ENCODE peak calls at places on chromosomes 5 and 9, in ten cellular contexts. A is ELR; T is lower lobe of right lung; V is left colon; K is activated CD8-positive, alpha-beta T cell treated with anti-CD3 and anti-CD28 coated beads for 36 hours; C is C1 segment of cervical spinal cord; E is NCI-H774; G is HEK293T; F is HepG2; M is sciatic nerve. O is an unnamed sample.

GRCh38 chr5:9479981-9480380 is 65.9 kb downstream of the SEMA5A start:
- DNase-seq in F (no peak), T (no peak), A (peak; percentile 22), E (no peak), M (no peak), K (no peak), V (no peak), G (no peak), C (no peak), O (no peak)

GRCh38 chr5:87113848-87114247 is 153.8 kb upstream of the RASA1 start:
- DNase-seq in K (no peak), G (no peak), A (peak; percentile 96), M (no peak), C (no peak), F (no peak), E (no peak), V (no peak), T (no peak), O (no peak)

GRCh38 chr5:116438979-116439554 is 135.6 kb downstream of the SEMA6A start:
- DNase-seq in E (no peak), C (no peak), F (no peak), G (no peak), K (no peak), V (no peak), M (no peak), A (no peak), T (no peak), O (no peak)

GRCh38 chr9:129612815-129613519 is 7.9 kb downstream of the C9orf50 start:
- DNase-seq in M (no peak), V (no peak), A (no peak), T (no peak), C (no peak), K (no peak), G (no peak), E (no peak), F (no peak), O (no peak)

GRCh38 chr5:17315710-17316221 is 98.3 kb downstream of the BASP1 start:
- DNase-seq in E (no peak), A (peak; percentile 66), C (no peak), V (no peak), K (no peak), F (no peak), M (no peak), T (no peak), G (no peak), O (no peak)

GRCh38 chr9:114348906-114349482 is 19.3 kb downstream of the ORM2 start:
- DNase-seq in E (no peak), C (no peak), T (peak; percentile 92), G (peak; percentile 34), M (no peak), K (peak; percentile 99), F (peak; percentile 45), A (peak; percentile 98), V (peak; percentile 67), O (peak; percentile 48)

GRCh38 chr5:106417163-106417562 is 1253.6 kb downstream of the EFNA5 start:
- DNase-seq in A (no peak), F (no peak), T (no peak), V (no peak), C (no peak), K (no peak), G (no peak), M (no peak), E (no peak), O (no peak)

GRCh38 chr9:101399641-101399965 is 952 bp downstream of the ZNF189 start:
- DNase-seq in T (no peak), E (no peak), V (no peak), F (no peak), K (no peak), C (no peak), G (no peak), M (no peak), A (peak; percentile 12), O (no peak)

GRCh38 chr5:132779961-132780360 is 2.9 kb upstream of the SEPTIN8 start:
- DNase-seq in K (no peak), E (no peak), G (no peak), T (no peak), F (no peak), M (no peak), C (no peak), V (no peak), A (no peak), O (no peak)

O was measured in iPS DF 6.9.